ENCODE peak calls at places on chromosome 11, in five cellular contexts. W is C1 segment of cervical spinal cord; X is GM23248; A is left ventricle myocardium inferior; Q is effector memory CD8-positive, alpha-beta T cell. V is an unnamed sample.

GRCh38 chr11:34065505-34066203 is 14.1 kb downstream of the CAPRIN1 start:
- DNase-seq in W (no peak), X (peak; percentile 45), A (no peak), Q (peak; percentile 5), V (no peak)

GRCh38 chr11:109051200-109051599 is 370.8 kb upstream of the C11orf87 start:
- DNase-seq in W (no peak), X (no peak), A (no peak), Q (no peak), V (no peak)

GRCh38 chr11:88886796-88887195 is 179.0 kb downstream of the GRM5 start:
- DNase-seq in W (no peak), X (peak; percentile 60), A (no peak), Q (peak; percentile 28), V (no peak)

GRCh38 chr11:37724305-37724704 is 1126.3 kb upstream of the RAG2 start:
- DNase-seq in W (no peak), X (no peak), A (no peak), Q (no peak), V (no peak)

GRCh38 chr11:85088286-85088685 is 538.9 kb downstream of the DLG2 start:
- DNase-seq in W (no peak), X (peak; percentile 17), A (no peak), Q (no peak), V (no peak)

GRCh38 chr11:12127206-12127898 is 17.0 kb downstream of the MICAL2 start:
- DNase-seq in W (no peak), X (no peak), A (no peak), Q (no peak), V (no peak)

GRCh38 chr11:73652046-73652730 is 5.8 kb downstream of the PLEKHB1 start:
- DNase-seq in W (peak; percentile 92), X (no peak), A (no peak), Q (no peak), V (no peak)

GRCh38 chr11:67303132-67303988 is at the start of gene SSH3:
- DNase-seq in W (peak; percentile 30), X (peak; percentile 82), A (peak; percentile 83), Q (no peak), V (peak; percentile 81)

GRCh38 chr11:69411257-69411924 is 70.1 kb upstream of the LINC01488 start:
- DNase-seq in W (no peak), X (peak; percentile 24), A (no peak), Q (no peak), V (no peak)

GRCh38 chr11:19867064-19867463 is 154.4 kb downstream of the NAV2 start:
- DNase-seq in W (no peak), X (no peak), A (no peak), Q (no peak), V (no peak)

GRCh38 chr11:7332451-7332850 is 80.7 kb downstream of the SYT9 start:
- DNase-seq in W (no peak), X (no peak), A (no peak), Q (no peak), V (no peak)

GRCh38 chr11:72740060-72740424 is 12.2 kb downstream of the ARAP1 start:
- DNase-seq in W (no peak), X (no peak), A (peak; percentile 3), Q (no peak), V (no peak)

GRCh38 chr11:30000986-30001385 is 15.8 kb downstream of the KCNA4 start:
- DNase-seq in W (no peak), X (no peak), A (no peak), Q (no peak), V (no peak)

GRCh38 chr11:59659981-59660380 is 8.9 kb downstream of the PATL1 start:
- DNase-seq in W (no peak), X (no peak), A (no peak), Q (no peak), V (no peak)

GRCh38 chr11:113994077-113994954 is 19.4 kb downstream of the HTR3A start:
- DNase-seq in W (no peak), X (peak; percentile 27), A (no peak), Q (peak; percentile 33), V (no peak)

GRCh38 chr11:65223031-65223430 is 38.7 kb upstream of the POLA2 start:
- DNase-seq in W (no peak), X (no peak), A (no peak), Q (no peak), V (no peak)

GRCh38 chr11:46710821-46711269 is 8.2 kb upstream of the F2 start:
- DNase-seq in W (no peak), X (peak; percentile 98), A (peak; percentile 64), Q (no peak), V (no peak)

GRCh38 chr11:24386551-24387404 is 110.1 kb upstream of the LUZP2 start:
- DNase-seq in W (no peak), X (peak; percentile 65), A (no peak), Q (no peak), V (no peak)

GRCh38 chr11:65655570-65656332 is 7.0 kb downstream of the RELA start:
- DNase-seq in W (no peak), X (no peak), A (no peak), Q (no peak), V (no peak)

GRCh38 chr11:71500601-71501021 is 26.5 kb upstream of the KRTAP5-7 start:
- DNase-seq in W (no peak), X (no peak), A (peak; percentile 36), Q (no peak), V (no peak)

GRCh38 chr11:72220696-72221363 is 3.7 kb upstream of the INPPL1 start:
- DNase-seq in W (no peak), X (no peak), A (no peak), Q (no peak), V (no peak)

GRCh38 chr11:10588904-10589303 is 20.4 kb upstream of the LYVE1 start:
- DNase-seq in W (no peak), X (no peak), A (no peak), Q (no peak), V (no peak)

V was measured in prostate gland.